ENCODE peak calls at places on chromosomes 5 and 9, in seven cellular contexts. T, X, D, N, O, Y and G are unnamed samples.

GRCh38 chr5:72018158-72018803 is 89.0 kb upstream of the MAP1B start:
- DNase-seq in Y (peak; percentile 18), O (peak; percentile 67), D (peak; percentile 74), T (peak; percentile 66), N (peak; percentile 66), X (peak; percentile 57), G (peak; percentile 83)

GRCh38 chr5:55278778-55279177 is 28.7 kb downstream of the DHX29 start:
- DNase-seq in Y (no peak), T (no peak), N (no peak), X (no peak), D (peak; percentile 1), O (no peak), G (no peak)

GRCh38 chr5:119439140-119439625 is 13.1 kb upstream of the HSD17B4 start:
- DNase-seq in T (no peak), O (peak; percentile 35), X (no peak), D (no peak), Y (no peak), N (no peak), G (no peak)

GRCh38 chr5:26833596-26833995 is 204.8 kb downstream of the CDH9 start:
- DNase-seq in D (peak; percentile 29), X (no peak), Y (no peak), T (no peak), N (no peak), O (no peak), G (no peak)

GRCh38 chr5:17189381-17190036 is 27.9 kb upstream of the BASP1 start:
- DNase-seq in O (peak; percentile 90), N (peak; percentile 67), T (peak; percentile 82), D (peak; percentile 99), X (peak; percentile 85), Y (peak; percentile 86), G (peak; percentile 95)

GRCh38 chr9:68768619-68769018 is 63.6 kb downstream of the PIP5K1B start:
- DNase-seq in T (no peak), N (no peak), O (no peak), D (no peak), Y (no peak), X (no peak), G (no peak)

GRCh38 chr5:79858097-79858723 is 132.9 kb downstream of the MTX3 start:
- DNase-seq in Y (peak; percentile 65), N (peak; percentile 68), D (peak; percentile 77), O (peak; percentile 75), T (peak; percentile 73), X (peak; percentile 49), G (peak; percentile 81)

GRCh38 chr9:35110327-35110758 is 5.3 kb downstream of the ATOSB start:
- DNase-seq in Y (no peak), O (no peak), X (no peak), D (peak; percentile 56), N (no peak), T (no peak), G (no peak)

GRCh38 chr9:2155966-2156365 is 140.8 kb downstream of the SMARCA2 start:
- DNase-seq in Y (no peak), O (no peak), X (no peak), T (no peak), N (no peak), D (no peak), G (no peak)

GRCh38 chr5:13478831-13479465 is 465.5 kb downstream of the DNAH5 start:
- DNase-seq in N (peak; percentile 54), O (peak; percentile 74), Y (peak; percentile 32), D (peak; percentile 83), T (peak; percentile 14), X (no peak), G (peak; percentile 83)

GRCh38 chr9:107404086-107404590 is 85.4 kb downstream of the KLF4 start:
- DNase-seq in O (no peak), T (no peak), Y (no peak), D (no peak), X (no peak), N (no peak), G (no peak)

GRCh38 chr9:20788526-20789421 is 104.7 kb downstream of the FOCAD start:
- DNase-seq in T (no peak), O (no peak), D (no peak), Y (no peak), N (no peak), X (no peak), G (no peak)

GRCh38 chr9:97468658-97469448 is 32.6 kb upstream of the TMOD1 start:
- DNase-seq in T (peak; percentile 50), Y (peak; percentile 67), N (peak; percentile 72), X (peak; percentile 28), O (peak; percentile 72), D (peak; percentile 60), G (peak; percentile 84)

GRCh38 chr5:137090151-137090550 is 409.0 kb downstream of the SPOCK1 start:
- DNase-seq in Y (no peak), O (no peak), N (no peak), D (no peak), T (no peak), X (no peak), G (no peak)

GRCh38 chr9:85723220-85723619 is 18.5 kb downstream of the AGTPBP1 start:
- DNase-seq in O (peak; percentile 45), X (no peak), T (no peak), Y (peak; percentile 83), N (no peak), D (no peak), G (peak; percentile 86)

GRCh38 chr5:75507841-75508240 is 3.6 kb downstream of the CERT1 start:
- DNase-seq in T (no peak), D (no peak), O (no peak), N (no peak), Y (no peak), X (no peak), G (no peak)

GRCh38 chr5:150180241-150181027 is 9.4 kb upstream of the SLC6A7 start:
- DNase-seq in X (no peak), D (no peak), Y (no peak), N (no peak), O (no peak), T (no peak), G (no peak)

GRCh38 chr9:35114113-35114847 is 1.4 kb downstream of the ATOSB start:
- DNase-seq in N (peak; percentile 83), T (peak; percentile 74), D (peak; percentile 66), Y (peak; percentile 72), X (peak; percentile 51), O (peak; percentile 94), G (peak; percentile 98)

GRCh38 chr5:150575745-150576448 is 64.6 kb upstream of the SYNPO start:
- DNase-seq in N (no peak), O (no peak), D (no peak), Y (no peak), T (no peak), X (no peak), G (no peak)

GRCh38 chr9:72917892-72918509 is 34.9 kb downstream of the ALDH1A1 start:
- DNase-seq in D (no peak), Y (no peak), X (no peak), T (no peak), N (no peak), O (no peak), G (no peak)

DNA sequence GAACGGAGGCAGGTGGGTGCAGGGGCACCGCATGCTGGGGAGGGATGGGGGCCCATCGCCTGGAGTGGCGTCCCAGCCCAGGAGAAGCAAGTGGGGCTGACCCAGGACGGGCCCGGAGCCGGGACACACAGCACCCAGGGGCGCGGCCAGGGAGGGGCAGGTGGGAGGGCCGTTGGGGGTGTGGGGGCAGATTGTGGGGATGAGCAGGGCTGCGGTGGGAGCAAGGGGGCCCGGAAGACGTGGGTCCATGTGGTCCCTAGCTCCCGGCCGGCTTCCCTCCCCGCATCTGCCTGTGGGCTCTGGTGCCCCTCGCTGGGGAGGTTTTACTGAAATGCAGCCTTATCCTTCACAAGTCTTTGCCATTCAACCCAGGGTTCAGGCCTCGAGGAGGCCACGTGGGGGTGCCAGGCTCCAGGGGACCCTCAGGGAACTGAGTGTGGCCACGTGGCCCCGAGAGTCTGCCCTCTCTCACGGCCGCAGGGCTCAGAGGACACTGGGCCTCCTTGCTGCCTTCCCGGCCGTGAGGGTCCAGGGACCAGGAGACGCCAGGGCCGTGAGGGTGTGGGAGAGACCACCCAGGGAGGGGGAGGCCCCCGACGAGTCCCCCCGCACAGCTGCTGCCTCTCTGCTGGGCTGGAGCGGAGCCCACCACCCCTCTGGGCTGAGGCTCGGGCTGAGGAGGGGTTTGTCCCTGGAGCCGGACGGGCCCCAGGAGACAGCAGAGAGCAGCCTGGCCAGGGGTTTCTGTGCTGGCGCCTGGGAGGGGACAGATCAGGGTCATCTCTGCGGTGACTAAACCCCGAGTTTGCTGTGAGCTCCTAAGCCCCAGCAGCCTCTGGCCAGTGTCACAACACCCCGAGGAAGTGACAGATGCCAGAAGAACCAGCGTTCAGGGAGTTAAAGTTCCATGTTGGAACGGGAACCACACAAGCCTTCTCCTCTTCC is 35.2 kb downstream of the SLC9A3 start:
- DNase-seq in N (no peak), O (no peak), X (no peak), Y (no peak), T (no peak), D (no peak), G (no peak)
- TF ChIP-seq CTCF in N (no peak), O (no peak), X (no peak), Y (no peak), T (no peak), D (no peak), G (no peak)

GRCh38 chr5:65986050-65986451 is 59.7 kb downstream of the ERBIN start:
- DNase-seq in O (no peak), D (peak; percentile 43), X (no peak), Y (no peak), N (no peak), T (no peak), G (no peak)
- H3K9me2 ChIP-seq in O (no peaks in the 10 kb centered on the region), D (no peaks in the 10 kb centered on the region), X (no peaks in the 10 kb centered on the region), Y (no peaks in the 10 kb centered on the region), N (no peaks in the 10 kb centered on the region), T (no peaks in the 10 kb centered on the region), G (no peaks in the 10 kb centered on the region)

DNA sequence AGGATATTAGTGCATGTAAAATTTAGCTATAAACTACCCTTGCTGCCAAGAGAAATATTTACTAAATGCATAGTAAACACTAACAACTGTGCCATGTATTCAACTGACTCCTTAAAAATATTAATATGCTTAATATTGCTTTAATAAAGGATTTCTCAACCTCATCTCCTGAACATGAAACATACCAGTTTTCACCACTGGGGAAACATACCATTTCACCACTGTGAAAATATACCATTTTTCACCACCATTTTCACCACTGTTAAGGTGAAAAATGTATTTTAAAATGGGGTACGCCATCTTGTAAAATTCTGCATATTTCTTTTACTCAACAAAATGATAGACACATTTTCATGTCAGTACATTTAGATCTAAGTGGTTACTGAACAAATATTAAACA is 4.5 kb downstream of the RAB14 start:
- DNase-seq in X (no peak), T (no peak), Y (no peak), O (no peak), N (no peak), D (no peak), G (no peak)
- TF ChIP-seq CTCF in X (peak; percentile 4), T (peak; percentile 37), Y (peak; percentile 25), O (no peak), N (peak; percentile 32), D (no peak), G (no peak)

DNA sequence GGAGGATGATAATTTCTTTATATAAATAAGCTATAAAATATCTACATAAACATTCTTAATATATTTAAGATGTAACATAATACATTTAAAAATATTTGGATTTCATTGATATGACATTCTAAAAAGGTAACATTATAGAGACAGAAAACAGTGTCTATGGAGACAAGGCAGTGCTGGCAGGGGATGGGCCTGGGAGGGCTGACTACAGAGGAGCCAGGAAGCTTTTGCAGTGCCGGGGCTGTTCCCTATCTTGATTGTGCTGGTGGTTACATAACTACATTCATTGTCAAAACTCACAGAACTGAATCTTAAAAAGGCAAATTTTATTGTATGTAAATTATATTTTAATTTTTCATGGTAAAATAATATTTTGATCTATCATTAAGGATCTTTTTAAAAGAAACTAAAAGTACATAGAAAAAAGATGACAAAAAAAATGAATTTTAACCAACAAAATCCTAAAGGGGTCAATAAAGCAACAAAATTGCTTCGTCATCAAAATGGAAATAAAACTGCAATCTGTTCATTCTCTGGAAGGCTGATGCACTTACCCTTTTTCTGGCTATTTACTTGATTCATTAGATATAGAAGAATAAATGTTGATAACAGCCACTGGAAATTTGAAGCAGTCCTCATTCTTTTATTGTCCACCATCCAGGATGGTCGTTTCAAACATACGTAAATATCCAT is 26.3 kb downstream of the LIFR start:
- DNase-seq in N (no peak), Y (no peak), X (no peak), T (no peak), D (no peak), O (no peak), G (no peak)
- H3K9me2 ChIP-seq in N (no peaks in the 10 kb centered on the region), Y (no peaks in the 10 kb centered on the region), X (no peaks in the 10 kb centered on the region), T (no peaks in the 10 kb centered on the region), D (no peaks in the 10 kb centered on the region), O (no peaks in the 10 kb centered on the region), G (no peaks in the 10 kb centered on the region)